ENCODE peak calls at places on chromosomes 2 and 18, in eight cellular contexts. A, U, F, N, O, J, P and R are unnamed samples.

GRCh38 chr18:58176915-58177717 is 133.1 kb downstream of the NEDD4L start:
- DNase-seq in A (no peak), U (peak), F (no peak), N (no peak), O (no peak), J (no peak), P (no peak), R (no peak)

GRCh38 chr2:37833420-37833819 is 91.7 kb upstream of the RMDN2 start:
- DNase-seq in A (no peak), U (no peak), F (no peak), N (no peak), O (no peak), J (no peak), P (no peak), R (no peak)

GRCh38 chr18:14074187-14074586 is 58.0 kb downstream of the ZNF519 start:
- DNase-seq in A (no peak), U (no peak), F (no peak), N (no peak), O (no peak), J (no peak), P (no peak), R (no peak)

GRCh38 chr2:85846411-85846810 is 42.4 kb downstream of the ST3GAL5 start:
- DNase-seq in A (no peak), U (no peak), F (no peak), N (no peak), O (no peak), J (no peak), P (no peak), R (no peak)

GRCh38 chr2:55460562-55460961 is 40.9 kb upstream of the CCDC88A start:
- DNase-seq in A (no peak), U (no peak), F (no peak), N (no peak), O (peak), J (no peak), P (no peak), R (no peak)

GRCh38 chr2:240501531-240501991 is 56.2 kb downstream of the ANKMY1 start:
- DNase-seq in A (no peak), U (no peak), F (no peak), N (no peak), O (no peak), J (peak), P (peak), R (no peak)

GRCh38 chr2:50444286-50444685 is 587.6 kb downstream of the NRXN1 start:
- DNase-seq in A (no peak), U (no peak), F (no peak), N (no peak), O (no peak), J (no peak), P (no peak), R (no peak)

GRCh38 chr2:39099820-39100728 is 20.8 kb downstream of the SOS1 start:
- DNase-seq in A (no peak), U (peak), F (no peak), N (no peak), O (no peak), J (no peak), P (no peak), R (no peak)

GRCh38 chr18:27114842-27115241 is 70.3 kb downstream of the CHST9 start:
- DNase-seq in A (no peak), U (no peak), F (no peak), N (no peak), O (no peak), J (no peak), P (no peak), R (no peak)

GRCh38 chr2:120978359-120979050 is 242.8 kb downstream of the GLI2 start:
- DNase-seq in A (no peak), U (no peak), F (no peak), N (no peak), O (no peak), J (no peak), P (peak), R (no peak)

GRCh38 chr2:191218292-191218898 is 26.8 kb upstream of the MYO1B start:
- DNase-seq in A (peak), U (peak), F (no peak), N (peak), O (peak), J (peak), P (no peak), R (peak)

GRCh38 chr18:48792141-48792540 is 158.6 kb downstream of the SMAD7 start:
- DNase-seq in A (no peak), U (no peak), F (peak), N (no peak), O (no peak), J (peak), P (peak), R (no peak)

GRCh38 chr2:9417725-9418124 is 5.6 kb downstream of the ITGB1BP1 start:
- DNase-seq in A (no peak), U (peak), F (no peak), N (no peak), O (no peak), J (no peak), P (no peak), R (no peak)

GRCh38 chr2:220279372-220279771 is 651.9 kb downstream of the SLC4A3 start:
- DNase-seq in A (no peak), U (no peak), F (no peak), N (no peak), O (no peak), J (no peak), P (no peak), R (no peak)

GRCh38 chr2:222569826-222570225 is 86.1 kb downstream of the FARSB start:
- DNase-seq in A (no peak), U (no peak), F (no peak), N (no peak), O (no peak), J (no peak), P (no peak), R (no peak)

GRCh38 chr18:74153377-74153776 is 5.1 kb downstream of the TIMM21 start:
- DNase-seq in A (no peak), U (no peak), F (no peak), N (no peak), O (no peak), J (no peak), P (no peak), R (no peak)

GRCh38 chr2:203918264-203918663 is 18.3 kb upstream of the ICOS start:
- DNase-seq in A (no peak), U (no peak), F (no peak), N (no peak), O (no peak), J (no peak), P (no peak), R (no peak)

GRCh38 chr2:202278944-202279343 is 13.4 kb downstream of the NOP58 start:
- DNase-seq in A (no peak), U (peak), F (no peak), N (no peak), O (peak), J (no peak), P (no peak), R (no peak)

GRCh38 chr2:205017381-205017780 is 472.1 kb downstream of the PARD3B start:
- DNase-seq in A (no peak), U (no peak), F (no peak), N (no peak), O (peak), J (no peak), P (no peak), R (no peak)

GRCh38 chr18:44770641-44771040 is 90.0 kb downstream of the SETBP1 start:
- DNase-seq in A (no peak), U (no peak), F (no peak), N (no peak), O (no peak), J (no peak), P (no peak), R (no peak)

GRCh38 chr18:48727685-48728084 is 188.9 kb downstream of the CTIF start:
- DNase-seq in A (no peak), U (no peak), F (no peak), N (no peak), O (no peak), J (no peak), P (no peak), R (no peak)

GRCh38 chr2:46703588-46703987 is 212.0 kb downstream of the MCFD2 start:
- DNase-seq in A (no peak), U (no peak), F (no peak), N (no peak), O (no peak), J (no peak), P (no peak), R (no peak)

GRCh38 chr18:44804033-44804432 is 123.3 kb downstream of the SETBP1 start:
- DNase-seq in A (no peak), U (no peak), F (no peak), N (no peak), O (no peak), J (no peak), P (no peak), R (no peak)

GRCh38 chr18:29540548-29540947 is 1363.6 kb upstream of the CDH2 start:
- DNase-seq in A (no peak), U (no peak), F (no peak), N (no peak), O (no peak), J (no peak), P (no peak), R (no peak)

GRCh38 chr18:48859311-48860275 is 91.2 kb downstream of the SMAD7 start:
- DNase-seq in A (no peak), U (no peak), F (no peak), N (no peak), O (no peak), J (no peak), P (peak), R (no peak)

GRCh38 chr2:153864022-153864421 is 7.7 kb upstream of the GALNT13 start:
- DNase-seq in A (no peak), U (no peak), F (no peak), N (no peak), O (no peak), J (no peak), P (no peak), R (no peak)

GRCh38 chr2:130848518-130849210 is 11.9 kb downstream of the ARHGEF4 start:
- DNase-seq in A (no peak), U (no peak), F (no peak), N (no peak), O (no peak), J (no peak), P (no peak), R (no peak)

GRCh38 chr2:229335349-229335748 is 64.3 kb upstream of the PID1 start:
- DNase-seq in A (no peak), U (no peak), F (no peak), N (no peak), O (no peak), J (no peak), P (no peak), R (no peak)

GRCh38 chr2:118112771-118113334 is 24.6 kb downstream of the INSIG2 start:
- DNase-seq in A (no peak), U (peak), F (no peak), N (no peak), O (peak), J (no peak), P (no peak), R (peak)

GRCh38 chr18:75143851-75144250 is 65.1 kb downstream of the PTGR3 start:
- DNase-seq in A (no peak), U (no peak), F (no peak), N (no peak), O (no peak), J (no peak), P (no peak), R (no peak)

GRCh38 chr18:77622009-77622692 is 372.5 kb downstream of the GALR1 start:
- DNase-seq in A (no peak), U (no peak), F (no peak), N (no peak), O (no peak), J (no peak), P (no peak), R (no peak)

GRCh38 chr2:217927601-217928323 is 75.0 kb downstream of the TNS1 start:
- DNase-seq in A (no peak), U (no peak), F (no peak), N (no peak), O (no peak), J (no peak), P (no peak), R (no peak)

GRCh38 chr2:157782057-157782845 is 93.9 kb downstream of the ACVR1 start:
- DNase-seq in A (no peak), U (no peak), F (no peak), N (no peak), O (peak), J (no peak), P (no peak), R (no peak)

GRCh38 chr18:4035521-4035920 is 419.6 kb downstream of the DLGAP1 start:
- DNase-seq in A (no peak), U (no peak), F (no peak), N (no peak), O (no peak), J (no peak), P (no peak), R (no peak)

GRCh38 chr2:151459368-151459767 is 49.7 kb downstream of the RIF1 start:
- DNase-seq in A (no peak), U (no peak), F (no peak), N (no peak), O (no peak), J (no peak), P (no peak), R (no peak)

GRCh38 chr2:203741566-203741965 is 35.1 kb downstream of the CD28 start:
- DNase-seq in A (no peak), U (no peak), F (no peak), N (no peak), O (no peak), J (no peak), P (no peak), R (no peak)

GRCh38 chr2:167342769-167343168 is 454.5 kb downstream of the XIRP2 start:
- DNase-seq in A (no peak), U (peak), F (no peak), N (no peak), O (peak), J (no peak), P (no peak), R (no peak)

GRCh38 chr18:23352042-23352441 is 101.0 kb upstream of the RIOK3 start:
- DNase-seq in A (no peak), U (no peak), F (no peak), N (no peak), O (no peak), J (no peak), P (no peak), R (no peak)

GRCh38 chr2:67835266-67835665 is 227.5 kb downstream of the C1D start:
- DNase-seq in A (no peak), U (no peak), F (no peak), N (no peak), O (no peak), J (no peak), P (no peak), R (no peak)

GRCh38 chr2:134124047-134124753 is 129.7 kb upstream of the MGAT5 start:
- DNase-seq in A (peak), U (no peak), F (no peak), N (no peak), O (peak), J (no peak), P (no peak), R (no peak)

GRCh38 chr2:230797515-230798495 is 66.9 kb upstream of the ITM2C start:
- DNase-seq in A (no peak), U (no peak), F (no peak), N (peak), O (no peak), J (peak), P (no peak), R (no peak)
- TF ChIP-seq POLR2AphosphoS5 in A (no peak), U (no peak), F (no peak), N (peak), O (no peak), J (no peak), P (peak), R (no peak)

DNA sequence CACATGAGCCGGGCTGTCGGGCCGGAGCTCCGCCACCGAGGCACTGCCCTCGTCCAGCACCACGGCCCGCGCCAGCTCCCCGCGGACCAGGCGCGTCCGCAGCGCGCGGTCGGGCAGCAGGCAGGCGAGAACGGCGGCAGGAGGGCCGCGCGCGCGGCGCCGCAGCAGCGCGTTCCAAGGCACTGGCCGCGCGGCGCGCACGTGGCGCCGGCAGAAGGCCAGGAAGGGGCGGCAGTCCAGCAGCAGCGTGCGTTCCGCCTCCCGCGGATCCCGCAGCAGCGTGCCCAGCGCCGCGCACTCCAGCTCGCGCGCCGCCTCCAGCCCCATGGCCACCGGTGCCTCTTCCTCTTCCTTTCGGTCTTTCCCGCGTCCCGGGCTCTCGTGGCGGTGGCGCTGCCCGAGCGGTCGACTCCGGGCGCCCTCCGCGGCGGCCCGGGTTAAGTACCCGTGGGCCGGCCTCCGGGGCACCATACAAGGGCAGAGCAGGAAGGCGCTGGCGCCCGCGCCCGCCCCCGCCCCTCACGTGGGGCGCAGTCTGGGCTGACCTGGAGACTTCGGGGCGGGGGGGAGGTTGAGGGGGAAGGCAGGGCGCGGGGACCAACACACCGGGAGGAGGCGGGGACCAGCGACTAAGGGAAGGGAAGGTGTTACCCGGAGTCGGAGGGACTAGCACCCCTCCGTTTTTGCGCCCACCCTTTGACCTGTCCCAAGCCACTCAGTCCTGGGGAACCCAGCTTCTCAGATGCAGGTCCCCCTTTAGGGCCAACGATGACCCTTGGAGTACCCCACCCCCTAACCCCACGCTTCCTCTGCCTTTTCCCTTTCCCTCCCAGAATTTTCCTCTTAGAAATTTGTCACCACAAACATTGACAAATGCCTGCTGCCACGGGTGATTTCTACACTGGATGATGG is at the start of gene DUSP2:
- DNase-seq in A (peak), U (peak), F (peak), N (peak), O (no peak), J (peak), P (peak), R (no peak)
- TF ChIP-seq POLR2AphosphoS5 in A (peak), U (peak), F (no peak), N (peak), O (no peak), J (peak), P (peak), R (peak)

DNA sequence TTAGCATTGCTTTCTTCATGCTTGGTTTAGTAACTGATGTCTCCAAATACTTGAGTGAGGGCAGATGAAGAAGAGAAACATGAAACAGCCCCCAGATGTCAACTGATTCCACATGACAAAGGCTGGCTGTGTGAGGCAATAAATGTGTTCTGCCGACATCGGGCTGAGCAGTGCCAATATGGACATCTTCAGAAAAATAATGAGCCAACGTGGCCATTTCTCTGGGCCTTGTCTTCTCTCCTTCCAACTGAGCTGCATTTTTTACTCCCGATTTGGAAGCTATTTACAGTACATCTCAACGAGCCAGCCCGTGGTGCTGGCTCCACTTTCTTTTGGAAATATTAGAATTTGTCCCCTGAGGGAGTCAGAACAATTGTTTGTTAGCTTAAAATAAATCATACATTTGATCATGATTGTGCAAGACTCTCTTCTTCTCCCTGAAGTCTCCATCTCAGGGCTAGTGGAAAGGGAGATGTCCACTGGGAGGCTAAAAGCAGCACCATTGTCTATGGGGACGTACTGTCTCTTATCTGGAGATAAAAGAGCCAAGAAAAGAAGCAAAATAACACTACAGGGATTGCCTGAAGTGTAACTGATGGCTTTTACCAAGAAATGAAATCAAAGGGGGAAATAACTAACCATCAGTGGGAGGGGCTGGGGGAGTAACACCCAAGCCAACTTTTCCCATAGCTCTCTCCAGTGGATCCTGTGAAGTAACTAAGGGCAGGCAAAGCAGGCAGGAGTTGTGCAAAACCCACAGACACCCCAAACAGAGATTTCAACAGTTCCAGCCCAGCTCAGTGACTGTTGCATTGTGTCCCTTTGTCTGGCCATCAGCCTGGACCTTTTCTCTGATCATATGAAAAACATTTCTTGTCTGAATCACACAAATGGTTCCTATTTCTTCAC is 114.8 kb downstream of the RDH14 start:
- DNase-seq in A (no peak), U (no peak), F (no peak), N (no peak), O (no peak), J (no peak), P (no peak), R (no peak)
- TF ChIP-seq POLR2AphosphoS5 in A (peak), U (no peak), F (peak), N (no peak), O (no peak), J (peak), P (no peak), R (no peak)

DNA sequence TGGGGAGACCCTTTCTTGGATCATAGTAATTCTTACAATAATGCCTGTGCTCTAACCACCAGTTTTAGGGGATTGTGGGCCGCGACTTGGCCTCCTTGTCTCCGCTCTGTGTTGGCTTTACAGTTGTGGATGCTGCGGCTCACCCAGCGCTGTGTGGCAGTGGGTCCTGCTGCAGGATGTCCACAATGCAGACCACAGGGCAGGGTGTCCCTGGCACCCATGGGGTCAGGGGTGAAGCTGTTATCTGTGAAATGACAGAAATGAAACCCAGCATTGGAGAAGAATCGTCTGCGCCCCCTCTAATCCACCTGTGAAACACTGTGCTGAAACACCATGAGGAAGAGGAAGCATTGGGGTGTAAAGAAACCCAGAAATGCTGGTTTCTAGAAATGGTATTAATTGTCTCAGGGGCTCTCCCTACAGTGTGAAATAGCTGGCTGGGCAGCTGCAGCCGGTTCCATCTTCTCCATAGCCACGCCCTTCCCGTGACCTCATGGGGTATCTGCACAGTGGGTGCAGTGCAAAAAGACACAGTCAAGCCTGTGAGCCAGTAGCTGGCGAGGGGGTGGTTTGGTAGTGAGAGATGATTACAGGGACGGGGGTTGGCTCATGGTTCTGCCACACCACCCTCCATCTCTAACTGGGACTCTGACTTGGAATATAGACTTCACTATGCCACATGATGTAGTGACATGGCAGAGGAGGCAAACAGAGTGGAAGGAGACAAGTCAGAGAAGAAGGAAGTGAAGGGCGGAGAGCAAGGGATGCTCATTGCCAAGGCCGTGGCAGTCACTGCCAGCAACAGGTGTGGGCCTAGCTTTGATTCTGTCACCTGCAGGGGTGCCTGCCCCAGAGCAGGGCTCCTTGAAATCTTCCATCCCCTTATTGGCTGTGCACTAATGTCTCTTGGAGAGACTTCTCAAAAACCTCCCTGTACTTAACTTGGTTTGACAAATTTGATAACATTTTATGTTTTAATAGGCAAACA is 16.2 kb downstream of the INPP4A start:
- DNase-seq in A (peak), U (no peak), F (no peak), N (peak), O (no peak), J (no peak), P (peak), R (no peak)
- TF ChIP-seq POLR2AphosphoS5 in A (no peak), U (no peak), F (no peak), N (peak), O (no peak), J (no peak), P (peak), R (no peak)